ENCODE peak calls at places on chromosomes 6 and 20, in nine cellular contexts. M is GDM1; C is left ventricle myocardium inferior; W is A172; Q is GM06990; D is stimulated activated CD4-positive, alpha-beta T cell treated with anti-CD3 and anti-CD28 coated beads, Interleukin-4, amount 100 ng/mL, for 48 hours; B is hepatic stellate cell; P is EL; G is CD4-positive, alpha-beta memory T cell. I is an unnamed sample.

GRCh38 chr6:159521962-159522361 is 171.1 kb downstream of the SOD2 start:
- DNase-seq in M (no peak), B (no peak), C (no peak), G (no peak), Q (no peak), W (no peak), P (no peak), D (no peak), I (no peak)

GRCh38 chr20:43840382-43841070 is 74.1 kb upstream of the TOX2 start:
- DNase-seq in D (peak), B (peak), M (no peak), P (peak), C (no peak), G (peak), Q (peak), W (peak), I (peak)

GRCh38 chr20:49276201-49276894 is 1.5 kb downstream of the ZNFX1 start:
- DNase-seq in D (peak), M (peak), G (no peak), Q (no peak), W (peak), P (peak), B (peak), C (no peak), I (peak)

GRCh38 chr6:125151715-125152114 is 1.9 kb upstream of the TPD52L1 start:
- DNase-seq in B (no peak), Q (no peak), P (no peak), C (no peak), G (no peak), D (no peak), W (no peak), M (no peak), I (no peak)

GRCh38 chr20:50519036-50519780 is 9.0 kb downstream of the PTPN1 start:
- DNase-seq in D (no peak), P (no peak), C (no peak), B (no peak), M (no peak), Q (no peak), W (no peak), G (peak), I (no peak)

GRCh38 chr6:85372188-85372914 is 77.5 kb upstream of the NT5E start:
- DNase-seq in B (no peak), G (no peak), C (no peak), P (no peak), D (no peak), Q (no peak), M (peak), W (no peak), I (no peak)

GRCh38 chr20:45340951-45341350 is 7.3 kb downstream of the SDC4 start:
- DNase-seq in B (no peak), W (no peak), G (no peak), Q (no peak), C (no peak), P (no peak), M (no peak), D (no peak), I (no peak)

GRCh38 chr6:140602431-140602836 is 1228.0 kb upstream of the CITED2 start:
- DNase-seq in G (no peak), B (no peak), W (no peak), C (no peak), M (no peak), Q (no peak), P (peak), D (no peak), I (no peak)

GRCh38 chr6:44475779-44476434 is 88.4 kb downstream of the CDC5L start:
- DNase-seq in P (peak), W (peak), G (peak), C (peak), Q (peak), M (peak), D (peak), B (peak), I (peak)

GRCh38 chr6:44415424-44415823 is 27.9 kb downstream of the CDC5L start:
- DNase-seq in W (no peak), M (no peak), P (no peak), C (no peak), B (no peak), G (no peak), Q (no peak), D (no peak), I (no peak)

GRCh38 chr6:38524436-38525145 is 115.1 kb downstream of the BTBD9 start:
- DNase-seq in M (no peak), P (peak), C (no peak), Q (no peak), B (peak), D (no peak), W (no peak), G (no peak), I (peak)

GRCh38 chr20:58614984-58615760 is 35.9 kb upstream of the STX16 start:
- DNase-seq in B (no peak), M (no peak), P (no peak), G (no peak), D (no peak), C (no peak), W (no peak), Q (no peak), I (no peak)

GRCh38 chr6:84457276-84457675 is 229.8 kb upstream of the CEP162 start:
- DNase-seq in Q (no peak), G (no peak), D (no peak), W (peak), P (no peak), C (no peak), B (no peak), M (no peak), I (no peak)

GRCh38 chr6:74222768-74223321 is 526.8 kb downstream of the CD109 start:
- DNase-seq in G (no peak), D (no peak), C (no peak), W (no peak), B (no peak), M (no peak), P (no peak), Q (no peak), I (no peak)

GRCh38 chr20:21026951-21027350 is 79.2 kb downstream of the LINC00237 start:
- DNase-seq in M (no peak), W (no peak), P (no peak), C (no peak), D (no peak), G (no peak), B (no peak), Q (no peak), I (no peak)

GRCh38 chr6:156795825-156796224 is 18.6 kb downstream of the ARID1B start:
- DNase-seq in D (no peak), G (no peak), M (no peak), C (no peak), B (no peak), W (no peak), P (no peak), Q (no peak), I (peak)

GRCh38 chr6:42498473-42499128 is 46.9 kb upstream of the TRERF1 start:
- DNase-seq in M (no peak), W (no peak), C (peak), P (no peak), Q (no peak), D (no peak), B (no peak), G (no peak), I (no peak)

GRCh38 chr6:42315991-42316378 is 98.3 kb upstream of the MRPS10 start:
- DNase-seq in M (no peak), P (peak), W (peak), C (no peak), Q (no peak), D (no peak), G (no peak), B (peak), I (peak)

GRCh38 chr20:59455392-59456341 is 148.7 kb upstream of the PHACTR3 start:
- DNase-seq in B (peak), W (no peak), Q (no peak), D (no peak), C (peak), G (peak), M (no peak), P (peak), I (peak)

GRCh38 chr6:72952808-72953630 is 272.3 kb downstream of the KHDC1L start:
- DNase-seq in D (no peak), Q (no peak), W (peak), P (peak), M (no peak), C (no peak), G (no peak), B (no peak), I (no peak)

GRCh38 chr6:105781248-105781647 is 304.9 kb upstream of the PRDM1 start:
- DNase-seq in B (no peak), M (no peak), G (no peak), P (no peak), D (peak), C (no peak), W (no peak), Q (no peak), I (no peak)

I was measured in MG63.